ENCODE peak calls at places on chromosomes 1 and 21, in eight cellular contexts. One of them, this sample, is unnamed.

GRCh38 chr1:43383449-43383848 is 6.2 kb downstream of the MED8 start:
- DNase-seq in activated T-cell treated with anti-CD3 and anti-CD28 coated beads for 4 hours: no peak
- DNase-seq in RWPE1: no peak
- DNase-seq in mesothelial cell of epicardium: no peak
- DNase-seq in NCI-H1105: no peak
- DNase-seq in uterus: no peak
- DNase-seq in H9: no peak
- DNase-seq in fibroblast of lung: no peak
- DNase-seq in this sample: no peak

GRCh38 chr1:164576311-164577271 is 17.6 kb downstream of the PBX1 start:
- DNase-seq in activated T-cell treated with anti-CD3 and anti-CD28 coated beads for 4 hours: no peak
- DNase-seq in RWPE1: no peak
- DNase-seq in mesothelial cell of epicardium: no peak
- DNase-seq in NCI-H1105: no peak
- DNase-seq in uterus: peak; percentile 34
- DNase-seq in H9: peak; percentile 56
- DNase-seq in fibroblast of lung: peak; percentile 94
- DNase-seq in this sample: no peak

GRCh38 chr21:44083631-44084291 is 23.4 kb upstream of the PWP2 start:
- DNase-seq in activated T-cell treated with anti-CD3 and anti-CD28 coated beads for 4 hours: no peak
- DNase-seq in RWPE1: no peak
- DNase-seq in mesothelial cell of epicardium: no peak
- DNase-seq in NCI-H1105: no peak
- DNase-seq in uterus: no peak
- DNase-seq in H9: no peak
- DNase-seq in fibroblast of lung: no peak
- DNase-seq in this sample: no peak

GRCh38 chr1:25504706-25505560 is 38.5 kb upstream of the LDLRAP1 start:
- DNase-seq in activated T-cell treated with anti-CD3 and anti-CD28 coated beads for 4 hours: no peak
- DNase-seq in RWPE1: no peak
- DNase-seq in mesothelial cell of epicardium: no peak
- DNase-seq in NCI-H1105: no peak
- DNase-seq in uterus: no peak
- DNase-seq in H9: no peak
- DNase-seq in fibroblast of lung: peak; percentile 14
- DNase-seq in this sample: no peak

GRCh38 chr1:201448981-201449380 is 20.0 kb downstream of the PHLDA3 start:
- DNase-seq in activated T-cell treated with anti-CD3 and anti-CD28 coated beads for 4 hours: no peak
- DNase-seq in RWPE1: no peak
- DNase-seq in mesothelial cell of epicardium: no peak
- DNase-seq in NCI-H1105: no peak
- DNase-seq in uterus: no peak
- DNase-seq in H9: peak; percentile 35
- DNase-seq in fibroblast of lung: no peak
- DNase-seq in this sample: no peak

GRCh38 chr1:195723796-195724194 is 884.4 kb downstream of the KCNT2 start:
- DNase-seq in activated T-cell treated with anti-CD3 and anti-CD28 coated beads for 4 hours: no peak
- DNase-seq in RWPE1: no peak
- DNase-seq in mesothelial cell of epicardium: no peak
- DNase-seq in NCI-H1105: no peak
- DNase-seq in uterus: no peak
- DNase-seq in H9: no peak
- DNase-seq in fibroblast of lung: no peak
- DNase-seq in this sample: no peak

GRCh38 chr1:223001653-223002634 is 141.1 kb downstream of the TLR5 start:
- DNase-seq in activated T-cell treated with anti-CD3 and anti-CD28 coated beads for 4 hours: no peak
- DNase-seq in RWPE1: peak; percentile 15
- DNase-seq in mesothelial cell of epicardium: no peak
- DNase-seq in NCI-H1105: no peak
- DNase-seq in uterus: no peak
- DNase-seq in H9: no peak
- DNase-seq in fibroblast of lung: peak; percentile 26
- DNase-seq in this sample: peak; percentile 6

GRCh38 chr1:20410555-20410954 is 75.5 kb downstream of the CAMK2N1 start:
- DNase-seq in activated T-cell treated with anti-CD3 and anti-CD28 coated beads for 4 hours: no peak
- DNase-seq in RWPE1: no peak
- DNase-seq in mesothelial cell of epicardium: peak; percentile 5
- DNase-seq in NCI-H1105: peak; percentile 17
- DNase-seq in uterus: no peak
- DNase-seq in H9: no peak
- DNase-seq in fibroblast of lung: no peak
- DNase-seq in this sample: no peak

GRCh38 chr21:45074818-45075605 is 632 bp downstream of the ADARB1 start:
- DNase-seq in activated T-cell treated with anti-CD3 and anti-CD28 coated beads for 4 hours: no peak
- DNase-seq in RWPE1: peak; percentile 48
- DNase-seq in mesothelial cell of epicardium: peak; percentile 61
- DNase-seq in NCI-H1105: peak; percentile 27
- DNase-seq in uterus: no peak
- DNase-seq in H9: peak; percentile 50
- DNase-seq in fibroblast of lung: no peak
- DNase-seq in this sample: peak; percentile 86

GRCh38 chr1:94982403-94982802 is 55.5 kb upstream of the CNN3 start:
- DNase-seq in activated T-cell treated with anti-CD3 and anti-CD28 coated beads for 4 hours: no peak
- DNase-seq in RWPE1: no peak
- DNase-seq in mesothelial cell of epicardium: no peak
- DNase-seq in NCI-H1105: no peak
- DNase-seq in uterus: no peak
- DNase-seq in H9: no peak
- DNase-seq in fibroblast of lung: no peak
- DNase-seq in this sample: no peak

GRCh38 chr1:53294557-53294956 is 33.3 kb downstream of the LRP8 start:
- DNase-seq in activated T-cell treated with anti-CD3 and anti-CD28 coated beads for 4 hours: peak; percentile 24
- DNase-seq in RWPE1: peak; percentile 64
- DNase-seq in mesothelial cell of epicardium: no peak
- DNase-seq in NCI-H1105: no peak
- DNase-seq in uterus: no peak
- DNase-seq in H9: no peak
- DNase-seq in fibroblast of lung: no peak
- DNase-seq in this sample: no peak

GRCh38 chr1:154736840-154737239 is 128.9 kb upstream of the ADAR start:
- DNase-seq in activated T-cell treated with anti-CD3 and anti-CD28 coated beads for 4 hours: no peak
- DNase-seq in RWPE1: peak; percentile 37
- DNase-seq in mesothelial cell of epicardium: no peak
- DNase-seq in NCI-H1105: no peak
- DNase-seq in uterus: peak; percentile 52
- DNase-seq in H9: no peak
- DNase-seq in fibroblast of lung: no peak
- DNase-seq in this sample: no peak

GRCh38 chr21:17848228-17848627 is 29.1 kb upstream of the C21orf91 start:
- DNase-seq in activated T-cell treated with anti-CD3 and anti-CD28 coated beads for 4 hours: no peak
- DNase-seq in RWPE1: peak; percentile 66
- DNase-seq in mesothelial cell of epicardium: no peak
- DNase-seq in NCI-H1105: no peak
- DNase-seq in uterus: peak; percentile 36
- DNase-seq in H9: no peak
- DNase-seq in fibroblast of lung: peak; percentile 97
- DNase-seq in this sample: no peak

GRCh38 chr1:29924017-29924431 is 687.7 kb downstream of the PTPRU start:
- DNase-seq in activated T-cell treated with anti-CD3 and anti-CD28 coated beads for 4 hours: no peak
- DNase-seq in RWPE1: no peak
- DNase-seq in mesothelial cell of epicardium: no peak
- DNase-seq in NCI-H1105: peak; percentile 69
- DNase-seq in uterus: no peak
- DNase-seq in H9: peak; percentile 54
- DNase-seq in fibroblast of lung: no peak
- DNase-seq in this sample: no peak

GRCh38 chr1:34057347-34057746 is 107.7 kb downstream of the CSMD2 start:
- DNase-seq in activated T-cell treated with anti-CD3 and anti-CD28 coated beads for 4 hours: no peak
- DNase-seq in RWPE1: no peak
- DNase-seq in mesothelial cell of epicardium: no peak
- DNase-seq in NCI-H1105: peak; percentile 34
- DNase-seq in uterus: no peak
- DNase-seq in H9: peak; percentile 59
- DNase-seq in fibroblast of lung: no peak
- DNase-seq in this sample: no peak

GRCh38 chr21:41536827-41537103 is 28.8 kb upstream of the TMPRSS2 start:
- DNase-seq in activated T-cell treated with anti-CD3 and anti-CD28 coated beads for 4 hours: no peak
- DNase-seq in RWPE1: no peak
- DNase-seq in mesothelial cell of epicardium: no peak
- DNase-seq in NCI-H1105: no peak
- DNase-seq in uterus: no peak
- DNase-seq in H9: no peak
- DNase-seq in fibroblast of lung: no peak
- DNase-seq in this sample: no peak

GRCh38 chr1:240732390-240732789 is 120.4 kb upstream of the GREM2 start:
- DNase-seq in activated T-cell treated with anti-CD3 and anti-CD28 coated beads for 4 hours: no peak
- DNase-seq in RWPE1: peak; percentile 70
- DNase-seq in mesothelial cell of epicardium: no peak
- DNase-seq in NCI-H1105: peak; percentile 15
- DNase-seq in uterus: no peak
- DNase-seq in H9: no peak
- DNase-seq in fibroblast of lung: peak; percentile 77
- DNase-seq in this sample: peak; percentile 44

GRCh38 chr21:45301521-45302081 is 13.9 kb upstream of the POFUT2 start:
- DNase-seq in activated T-cell treated with anti-CD3 and anti-CD28 coated beads for 4 hours: no peak
- DNase-seq in RWPE1: no peak
- DNase-seq in mesothelial cell of epicardium: no peak
- DNase-seq in NCI-H1105: no peak
- DNase-seq in uterus: no peak
- DNase-seq in H9: no peak
- DNase-seq in fibroblast of lung: no peak
- DNase-seq in this sample: no peak

GRCh38 chr1:41394918-41395598 is 33.8 kb downstream of the FOXO6 start:
- DNase-seq in activated T-cell treated with anti-CD3 and anti-CD28 coated beads for 4 hours: no peak
- DNase-seq in RWPE1: no peak
- DNase-seq in mesothelial cell of epicardium: no peak
- DNase-seq in NCI-H1105: peak; percentile 87
- DNase-seq in uterus: no peak
- DNase-seq in H9: peak; percentile 90
- DNase-seq in fibroblast of lung: no peak
- DNase-seq in this sample: peak; percentile 16

GRCh38 chr1:231138221-231138620 is 23.6 kb upstream of the TRIM67 start:
- DNase-seq in activated T-cell treated with anti-CD3 and anti-CD28 coated beads for 4 hours: no peak
- DNase-seq in RWPE1: no peak
- DNase-seq in mesothelial cell of epicardium: no peak
- DNase-seq in NCI-H1105: no peak
- DNase-seq in uterus: no peak
- DNase-seq in H9: no peak
- DNase-seq in fibroblast of lung: no peak
- DNase-seq in this sample: no peak

GRCh38 chr1:27111771-27112573 is 43.0 kb downstream of the SLC9A1 start:
- DNase-seq in activated T-cell treated with anti-CD3 and anti-CD28 coated beads for 4 hours: peak; percentile 44
- DNase-seq in RWPE1: peak; percentile 97
- DNase-seq in mesothelial cell of epicardium: peak; percentile 48
- DNase-seq in NCI-H1105: no peak
- DNase-seq in uterus: peak; percentile 90
- DNase-seq in H9: no peak
- DNase-seq in fibroblast of lung: peak; percentile 99
- DNase-seq in this sample: peak; percentile 78

GRCh38 chr1:193321242-193321842 is 134.9 kb upstream of the B3GALT2 start:
- DNase-seq in activated T-cell treated with anti-CD3 and anti-CD28 coated beads for 4 hours: no peak
- DNase-seq in RWPE1: no peak
- DNase-seq in mesothelial cell of epicardium: no peak
- DNase-seq in NCI-H1105: no peak
- DNase-seq in uterus: no peak
- DNase-seq in H9: no peak
- DNase-seq in fibroblast of lung: no peak
- DNase-seq in this sample: no peak

GRCh38 chr1:159218846-159219636 is 14.4 kb downstream of the ACKR1 start:
- DNase-seq in activated T-cell treated with anti-CD3 and anti-CD28 coated beads for 4 hours: no peak
- DNase-seq in RWPE1: no peak
- DNase-seq in mesothelial cell of epicardium: no peak
- DNase-seq in NCI-H1105: no peak
- DNase-seq in uterus: no peak
- DNase-seq in H9: no peak
- DNase-seq in fibroblast of lung: no peak
- DNase-seq in this sample: no peak

GRCh38 chr1:93448983-93449805 is 1.3 kb downstream of the FNBP1L start:
- DNase-seq in activated T-cell treated with anti-CD3 and anti-CD28 coated beads for 4 hours: no peak
- DNase-seq in RWPE1: peak; percentile 44
- DNase-seq in mesothelial cell of epicardium: peak; percentile 55
- DNase-seq in NCI-H1105: peak; percentile 50
- DNase-seq in uterus: no peak
- DNase-seq in H9: peak; percentile 79
- DNase-seq in fibroblast of lung: peak; percentile 56
- DNase-seq in this sample: no peak

GRCh38 chr1:108584320-108584968 is 24.5 kb downstream of the EEIG2 start:
- DNase-seq in activated T-cell treated with anti-CD3 and anti-CD28 coated beads for 4 hours: no peak
- DNase-seq in RWPE1: no peak
- DNase-seq in mesothelial cell of epicardium: no peak
- DNase-seq in NCI-H1105: no peak
- DNase-seq in uterus: no peak
- DNase-seq in H9: no peak
- DNase-seq in fibroblast of lung: no peak
- DNase-seq in this sample: no peak

GRCh38 chr1:193310569-193310968 is 124.2 kb upstream of the B3GALT2 start:
- DNase-seq in activated T-cell treated with anti-CD3 and anti-CD28 coated beads for 4 hours: no peak
- DNase-seq in RWPE1: no peak
- DNase-seq in mesothelial cell of epicardium: no peak
- DNase-seq in NCI-H1105: peak; percentile 60
- DNase-seq in uterus: no peak
- DNase-seq in H9: no peak
- DNase-seq in fibroblast of lung: no peak
- DNase-seq in this sample: no peak

GRCh38 chr1:229075217-229075616 is 195.7 kb upstream of the RAB4A start:
- DNase-seq in activated T-cell treated with anti-CD3 and anti-CD28 coated beads for 4 hours: no peak
- DNase-seq in RWPE1: no peak
- DNase-seq in mesothelial cell of epicardium: peak; percentile 13
- DNase-seq in NCI-H1105: no peak
- DNase-seq in uterus: no peak
- DNase-seq in H9: no peak
- DNase-seq in fibroblast of lung: no peak
- DNase-seq in this sample: no peak